ENCODE peak calls at places on chromosomes 1 and 21, in ten cellular contexts. C is stomach; N is fibroblast of gingiva; A is activated naive CD8-positive, alpha-beta T cell treated with anti-CD3 and anti-CD28 coated beads for 36 hours; T is body of pancreas; X is AG08395; R is DMS53; O is ELR; W is CD4-positive, alpha-beta memory T cell; H is T-helper 9 cell. U is an unnamed sample.

GRCh38 chr1:57848406-57848805 is 424.5 kb upstream of the DAB1 start:
- DNase-seq in C (no peak), N (no peak), A (no peak), T (no peak), X (peak; percentile 66), R (peak; percentile 36), O (no peak), W (no peak), H (no peak), U (no peak)

GRCh38 chr1:219465247-219466093 is 147.4 kb downstream of the ZC3H11B start:
- DNase-seq in C (no peak), N (peak; percentile 57), A (no peak), T (no peak), X (peak; percentile 69), R (peak; percentile 19), O (peak; percentile 14), W (no peak), H (no peak), U (no peak)

GRCh38 chr1:31701137-31701736 is 2.6 kb downstream of the COL16A1 start:
- DNase-seq in C (peak; percentile 77), N (peak; percentile 97), A (peak; percentile 41), T (peak; percentile 84), X (peak; percentile 92), R (peak; percentile 83), O (peak; percentile 98), W (no peak), H (no peak), U (peak; percentile 63)

GRCh38 chr1:67675800-67676199 is 9.2 kb upstream of the GADD45A start:
- DNase-seq in C (no peak), N (peak; percentile 50), A (no peak), T (no peak), X (peak; percentile 48), R (no peak), O (peak; percentile 42), W (no peak), H (no peak), U (no peak)

GRCh38 chr1:170273556-170274501 is 128.1 kb downstream of the NTMT2 start:
- DNase-seq in C (no peak), N (peak; percentile 66), A (no peak), T (peak; percentile 29), X (peak; percentile 31), R (no peak), O (no peak), W (no peak), H (no peak), U (no peak)

GRCh38 chr21:41425954-41426655 is at the start of gene MX1:
- DNase-seq in C (peak; percentile 89), N (no peak), A (peak; percentile 90), T (peak; percentile 80), X (peak; percentile 26), R (peak; percentile 75), O (peak; percentile 60), W (peak; percentile 88), H (peak; percentile 79), U (no peak)

GRCh38 chr1:187839873-187840272 is 1011.1 kb downstream of the PLA2G4A start:
- DNase-seq in C (no peak), N (no peak), A (no peak), T (no peak), X (no peak), R (no peak), O (peak; percentile 73), W (no peak), H (no peak), U (no peak)

GRCh38 chr1:57784356-57784755 is 360.5 kb upstream of the DAB1 start:
- DNase-seq in C (no peak), N (no peak), A (no peak), T (no peak), X (no peak), R (no peak), O (no peak), W (no peak), H (no peak), U (no peak)

GRCh38 chr1:91684599-91685196 is 184.0 kb downstream of the CDC7 start:
- DNase-seq in C (no peak), N (peak; percentile 33), A (no peak), T (no peak), X (peak; percentile 55), R (no peak), O (no peak), W (peak; percentile 7), H (no peak), U (no peak)

GRCh38 chr1:68819190-68819829 is 322.4 kb upstream of the DEPDC1 start:
- DNase-seq in C (no peak), N (peak; percentile 18), A (no peak), T (no peak), X (peak; percentile 2), R (peak; percentile 87), O (peak; percentile 2), W (no peak), H (no peak), U (no peak)

GRCh38 chr1:165930961-165931360 is 103.5 kb downstream of the UCK2 start:
- DNase-seq in C (no peak), N (no peak), A (no peak), T (no peak), X (no peak), R (no peak), O (no peak), W (no peak), H (no peak), U (no peak)

GRCh38 chr1:10019561-10019960 is 13.2 kb upstream of the UBE4B start:
- DNase-seq in C (no peak), N (no peak), A (no peak), T (no peak), X (no peak), R (no peak), O (no peak), W (no peak), H (no peak), U (no peak)

GRCh38 chr1:100164226-100164625 is 13.8 kb downstream of the LRRC39 start:
- DNase-seq in C (no peak), N (peak; percentile 91), A (no peak), T (no peak), X (peak; percentile 54), R (no peak), O (no peak), W (no peak), H (no peak), U (no peak)

GRCh38 chr1:158115126-158115525 is 65.6 kb upstream of the CD1D start:
- DNase-seq in C (no peak), N (no peak), A (no peak), T (no peak), X (no peak), R (no peak), O (no peak), W (no peak), H (no peak), U (no peak)

GRCh38 chr1:201361652-201362504 is 15.6 kb downstream of the TNNT2 start:
- DNase-seq in C (no peak), N (peak; percentile 12), A (peak; percentile 30), T (peak; percentile 36), X (peak; percentile 86), R (peak; percentile 79), O (peak; percentile 65), W (no peak), H (no peak), U (peak; percentile 22)

GRCh38 chr1:24707659-24708058 is 37.6 kb upstream of the CLIC4 start:
- DNase-seq in C (no peak), N (no peak), A (no peak), T (no peak), X (no peak), R (no peak), O (peak; percentile 85), W (no peak), H (no peak), U (peak; percentile 46)

GRCh38 chr1:66350001-66350547 is 183.9 kb upstream of the SGIP1 start:
- DNase-seq in C (peak; percentile 47), N (no peak), A (peak; percentile 54), T (peak; percentile 46), X (no peak), R (no peak), O (peak; percentile 77), W (peak; percentile 77), H (peak; percentile 48), U (no peak)

GRCh38 chr1:119285482-119285881 is 83.1 kb upstream of the HAO2 start:
- DNase-seq in C (no peak), N (peak; percentile 87), A (no peak), T (no peak), X (peak; percentile 77), R (no peak), O (peak; percentile 75), W (no peak), H (no peak), U (no peak)

GRCh38 chr1:189131576-189131975 is 1346.1 kb downstream of the BRINP3 start:
- DNase-seq in C (no peak), N (no peak), A (no peak), T (no peak), X (no peak), R (no peak), O (peak; percentile 64), W (no peak), H (no peak), U (no peak)

GRCh38 chr1:152505083-152505482 is 5.5 kb upstream of the LCE5A start:
- DNase-seq in C (no peak), N (no peak), A (no peak), T (no peak), X (no peak), R (no peak), O (no peak), W (no peak), H (no peak), U (no peak)

U was measured in SW 1271.